ENCODE peak calls at places on chromosomes 3 and 15, in seven cellular contexts. One of them, this sample, is unnamed.

GRCh38 chr15:57375827-57376694 is at the start of gene CGNL1:
- DNase-seq in nephron progenitor cell: peak; percentile 78
- DNase-seq in lower lobe of right lung: peak; percentile 56
- DNase-seq in fibroblast of lung: peak; percentile 36
- DNase-seq in GM20000: peak; percentile 50
- DNase-seq in endothelial cell: peak; percentile 62
- DNase-seq in OCI-LY7: no peak
- DNase-seq in this sample: no peak

GRCh38 chr3:52705688-52706686 is at the start of the genes GLT8D1 and SPCS1:
- DNase-seq in nephron progenitor cell: peak; percentile 88
- DNase-seq in lower lobe of right lung: peak; percentile 92
- DNase-seq in fibroblast of lung: peak; percentile 84
- DNase-seq in GM20000: peak; percentile 94
- DNase-seq in endothelial cell: peak; percentile 78
- DNase-seq in OCI-LY7: peak; percentile 92
- DNase-seq in this sample: no peak

GRCh38 chr3:44478606-44479094 is 1.2 kb upstream of the ZNF445 start:
- DNase-seq in nephron progenitor cell: no peak
- DNase-seq in lower lobe of right lung: no peak
- DNase-seq in fibroblast of lung: no peak
- DNase-seq in GM20000: no peak
- DNase-seq in endothelial cell: no peak
- DNase-seq in OCI-LY7: no peak
- DNase-seq in this sample: no peak

GRCh38 chr3:177135841-177136492 is 61.3 kb downstream of the TBL1XR1 start:
- DNase-seq in nephron progenitor cell: no peak
- DNase-seq in lower lobe of right lung: no peak
- DNase-seq in fibroblast of lung: no peak
- DNase-seq in GM20000: no peak
- DNase-seq in endothelial cell: no peak
- DNase-seq in OCI-LY7: no peak
- DNase-seq in this sample: no peak

GRCh38 chr3:12966847-12967750 is 106.1 kb downstream of the IQSEC1 start:
- DNase-seq in nephron progenitor cell: peak; percentile 19
- DNase-seq in lower lobe of right lung: peak; percentile 55
- DNase-seq in fibroblast of lung: peak; percentile 23
- DNase-seq in GM20000: no peak
- DNase-seq in endothelial cell: peak; percentile 24
- DNase-seq in OCI-LY7: no peak
- DNase-seq in this sample: no peak

GRCh38 chr15:63052961-63053698 is 10.6 kb downstream of the TPM1 start:
- DNase-seq in nephron progenitor cell: peak; percentile 22
- DNase-seq in lower lobe of right lung: no peak
- DNase-seq in fibroblast of lung: peak; percentile 55
- DNase-seq in GM20000: no peak
- DNase-seq in endothelial cell: no peak
- DNase-seq in OCI-LY7: no peak
- DNase-seq in this sample: no peak

GRCh38 chr3:47496892-47497291 is 16.6 kb downstream of the ELP6 start:
- DNase-seq in nephron progenitor cell: no peak
- DNase-seq in lower lobe of right lung: no peak
- DNase-seq in fibroblast of lung: no peak
- DNase-seq in GM20000: no peak
- DNase-seq in endothelial cell: no peak
- DNase-seq in OCI-LY7: no peak
- DNase-seq in this sample: no peak

GRCh38 chr15:53976844-53977392 is 1.3 kb upstream of the UNC13C start:
- DNase-seq in nephron progenitor cell: peak; percentile 43
- DNase-seq in lower lobe of right lung: no peak
- DNase-seq in fibroblast of lung: no peak
- DNase-seq in GM20000: no peak
- DNase-seq in endothelial cell: peak; percentile 39
- DNase-seq in OCI-LY7: no peak
- DNase-seq in this sample: no peak

GRCh38 chr15:62301993-62302665 is 137.0 kb upstream of the C2CD4B start:
- DNase-seq in nephron progenitor cell: no peak
- DNase-seq in lower lobe of right lung: no peak
- DNase-seq in fibroblast of lung: peak; percentile 19
- DNase-seq in GM20000: no peak
- DNase-seq in endothelial cell: no peak
- DNase-seq in OCI-LY7: no peak
- DNase-seq in this sample: no peak

GRCh38 chr3:17384567-17385296 is 357.7 kb downstream of the TBC1D5 start:
- DNase-seq in nephron progenitor cell: no peak
- DNase-seq in lower lobe of right lung: no peak
- DNase-seq in fibroblast of lung: no peak
- DNase-seq in GM20000: no peak
- DNase-seq in endothelial cell: no peak
- DNase-seq in OCI-LY7: no peak
- DNase-seq in this sample: no peak

GRCh38 chr3:64291956-64292355 is 66.7 kb upstream of the PRICKLE2 start:
- DNase-seq in nephron progenitor cell: no peak
- DNase-seq in lower lobe of right lung: no peak
- DNase-seq in fibroblast of lung: peak; percentile 76
- DNase-seq in GM20000: no peak
- DNase-seq in endothelial cell: no peak
- DNase-seq in OCI-LY7: no peak
- DNase-seq in this sample: no peak

GRCh38 chr3:151918253-151919029 is 45.0 kb downstream of the SUCNR1 start:
- DNase-seq in nephron progenitor cell: no peak
- DNase-seq in lower lobe of right lung: no peak
- DNase-seq in fibroblast of lung: peak; percentile 68
- DNase-seq in GM20000: peak; percentile 52
- DNase-seq in endothelial cell: no peak
- DNase-seq in OCI-LY7: peak; percentile 44
- DNase-seq in this sample: peak; percentile 56

GRCh38 chr3:169687603-169688002 is 24.1 kb upstream of the MECOM start:
- DNase-seq in nephron progenitor cell: no peak
- DNase-seq in lower lobe of right lung: no peak
- DNase-seq in fibroblast of lung: no peak
- DNase-seq in GM20000: no peak
- DNase-seq in endothelial cell: no peak
- DNase-seq in OCI-LY7: no peak
- DNase-seq in this sample: no peak

GRCh38 chr15:50162988-50163718 is 18.8 kb upstream of the SLC27A2 start:
- DNase-seq in nephron progenitor cell: no peak
- DNase-seq in lower lobe of right lung: no peak
- DNase-seq in fibroblast of lung: peak; percentile 65
- DNase-seq in GM20000: no peak
- DNase-seq in endothelial cell: no peak
- DNase-seq in OCI-LY7: no peak
- DNase-seq in this sample: no peak

GRCh38 chr3:193954752-193955151 is 181.2 kb upstream of the HES1 start:
- DNase-seq in nephron progenitor cell: no peak
- DNase-seq in lower lobe of right lung: no peak
- DNase-seq in fibroblast of lung: no peak
- DNase-seq in GM20000: no peak
- DNase-seq in endothelial cell: no peak
- DNase-seq in OCI-LY7: no peak
- DNase-seq in this sample: no peak

GRCh38 chr15:31023841-31024240 is 32.4 kb upstream of the MTMR10 start:
- DNase-seq in nephron progenitor cell: no peak
- DNase-seq in lower lobe of right lung: no peak
- DNase-seq in fibroblast of lung: peak; percentile 33
- DNase-seq in GM20000: no peak
- DNase-seq in endothelial cell: no peak
- DNase-seq in OCI-LY7: no peak
- DNase-seq in this sample: no peak

GRCh38 chr3:39933986-39934693 is 124.7 kb downstream of the MYRIP start:
- DNase-seq in nephron progenitor cell: no peak
- DNase-seq in lower lobe of right lung: no peak
- DNase-seq in fibroblast of lung: no peak
- DNase-seq in GM20000: no peak
- DNase-seq in endothelial cell: no peak
- DNase-seq in OCI-LY7: no peak
- DNase-seq in this sample: no peak

GRCh38 chr15:90851945-90852344 is 16.4 kb upstream of the FURIN start:
- DNase-seq in nephron progenitor cell: no peak
- DNase-seq in lower lobe of right lung: no peak
- DNase-seq in fibroblast of lung: no peak
- DNase-seq in GM20000: no peak
- DNase-seq in endothelial cell: no peak
- DNase-seq in OCI-LY7: peak; percentile 33
- DNase-seq in this sample: no peak

GRCh38 chr3:136464502-136464901 is 214.4 kb downstream of the PCCB start:
- DNase-seq in nephron progenitor cell: no peak
- DNase-seq in lower lobe of right lung: no peak
- DNase-seq in fibroblast of lung: peak; percentile 64
- DNase-seq in GM20000: no peak
- DNase-seq in endothelial cell: no peak
- DNase-seq in OCI-LY7: no peak
- DNase-seq in this sample: no peak

GRCh38 chr15:75827691-75828090 is 15.6 kb upstream of the UBE2Q2 start:
- DNase-seq in nephron progenitor cell: no peak
- DNase-seq in lower lobe of right lung: no peak
- DNase-seq in fibroblast of lung: no peak
- DNase-seq in GM20000: no peak
- DNase-seq in endothelial cell: no peak
- DNase-seq in OCI-LY7: no peak
- DNase-seq in this sample: no peak

GRCh38 chr3:144244662-144245061 is 273.0 kb downstream of the DIPK2A start:
- DNase-seq in nephron progenitor cell: no peak
- DNase-seq in lower lobe of right lung: no peak
- DNase-seq in fibroblast of lung: no peak
- DNase-seq in GM20000: no peak
- DNase-seq in endothelial cell: no peak
- DNase-seq in OCI-LY7: no peak
- DNase-seq in this sample: no peak

GRCh38 chr3:6204891-6205290 is 656.0 kb upstream of the GRM7 start:
- DNase-seq in nephron progenitor cell: no peak
- DNase-seq in lower lobe of right lung: no peak
- DNase-seq in fibroblast of lung: no peak
- DNase-seq in GM20000: no peak
- DNase-seq in endothelial cell: no peak
- DNase-seq in OCI-LY7: peak; percentile 40
- DNase-seq in this sample: no peak

GRCh38 chr3:194296448-194296831 is 54.7 kb downstream of the CPN2 start:
- DNase-seq in nephron progenitor cell: no peak
- DNase-seq in lower lobe of right lung: no peak
- DNase-seq in fibroblast of lung: peak; percentile 90
- DNase-seq in GM20000: no peak
- DNase-seq in endothelial cell: no peak
- DNase-seq in OCI-LY7: no peak
- DNase-seq in this sample: no peak

GRCh38 chr3:155078959-155079794 is 942 bp upstream of the MME start:
- DNase-seq in nephron progenitor cell: no peak
- DNase-seq in lower lobe of right lung: no peak
- DNase-seq in fibroblast of lung: no peak
- DNase-seq in GM20000: no peak
- DNase-seq in endothelial cell: no peak
- DNase-seq in OCI-LY7: peak; percentile 76
- DNase-seq in this sample: no peak

GRCh38 chr3:187738400-187739124 is 6.7 kb downstream of the BCL6 start:
- DNase-seq in nephron progenitor cell: peak; percentile 78
- DNase-seq in lower lobe of right lung: peak; percentile 88
- DNase-seq in fibroblast of lung: peak; percentile 88
- DNase-seq in GM20000: peak; percentile 88
- DNase-seq in endothelial cell: peak; percentile 80
- DNase-seq in OCI-LY7: peak; percentile 76
- DNase-seq in this sample: peak; percentile 88

GRCh38 chr15:36344887-36345286 is 234.5 kb upstream of the CDIN1 start:
- DNase-seq in nephron progenitor cell: no peak
- DNase-seq in lower lobe of right lung: no peak
- DNase-seq in fibroblast of lung: no peak
- DNase-seq in GM20000: no peak
- DNase-seq in endothelial cell: no peak
- DNase-seq in OCI-LY7: no peak
- DNase-seq in this sample: no peak

GRCh38 chr3:62229908-62230307 is 143.4 kb downstream of the FEZF2 start:
- DNase-seq in nephron progenitor cell: no peak
- DNase-seq in lower lobe of right lung: no peak
- DNase-seq in fibroblast of lung: peak; percentile 14
- DNase-seq in GM20000: no peak
- DNase-seq in endothelial cell: no peak
- DNase-seq in OCI-LY7: no peak
- DNase-seq in this sample: no peak

GRCh38 chr3:195870442-195870841 is 37.9 kb downstream of the TNK2 start:
- DNase-seq in nephron progenitor cell: no peak
- DNase-seq in lower lobe of right lung: no peak
- DNase-seq in fibroblast of lung: no peak
- DNase-seq in GM20000: no peak
- DNase-seq in endothelial cell: no peak
- DNase-seq in OCI-LY7: no peak
- DNase-seq in this sample: no peak

GRCh38 chr3:12143949-12144504 is 14.7 kb downstream of the TIMP4 start:
- DNase-seq in nephron progenitor cell: no peak
- DNase-seq in lower lobe of right lung: peak; percentile 51
- DNase-seq in fibroblast of lung: peak; percentile 80
- DNase-seq in GM20000: no peak
- DNase-seq in endothelial cell: no peak
- DNase-seq in OCI-LY7: no peak
- DNase-seq in this sample: no peak

GRCh38 chr3:73784647-73785420 is 160.1 kb upstream of the PDZRN3 start:
- DNase-seq in nephron progenitor cell: no peak
- DNase-seq in lower lobe of right lung: no peak
- DNase-seq in fibroblast of lung: peak; percentile 52
- DNase-seq in GM20000: no peak
- DNase-seq in endothelial cell: no peak
- DNase-seq in OCI-LY7: no peak
- DNase-seq in this sample: no peak

GRCh38 chr3:123161167-123161566 is 40.6 kb upstream of the SEC22A start:
- DNase-seq in nephron progenitor cell: no peak
- DNase-seq in lower lobe of right lung: no peak
- DNase-seq in fibroblast of lung: no peak
- DNase-seq in GM20000: peak; percentile 1
- DNase-seq in endothelial cell: no peak
- DNase-seq in OCI-LY7: no peak
- DNase-seq in this sample: no peak
- TF ChIP-seq CTCF in nephron progenitor cell: no peak
- TF ChIP-seq CTCF in lower lobe of right lung: no peak
- TF ChIP-seq CTCF in fibroblast of lung: no peak
- TF ChIP-seq CTCF in GM20000: no peak
- TF ChIP-seq CTCF in endothelial cell: no peak
- TF ChIP-seq CTCF in OCI-LY7: peak; percentile 21
- TF ChIP-seq CTCF in this sample: no peak

GRCh38 chr3:128845119-128845518 is 34.3 kb upstream of the ACAD9 start:
- DNase-seq in nephron progenitor cell: peak; percentile 30
- DNase-seq in lower lobe of right lung: no peak
- DNase-seq in fibroblast of lung: no peak
- DNase-seq in GM20000: peak; percentile 32
- DNase-seq in endothelial cell: peak; percentile 41
- DNase-seq in OCI-LY7: peak; percentile 39
- DNase-seq in this sample: no peak
- TF ChIP-seq CTCF in nephron progenitor cell: no peak
- TF ChIP-seq CTCF in lower lobe of right lung: no peak
- TF ChIP-seq CTCF in fibroblast of lung: peak; percentile 19
- TF ChIP-seq CTCF in GM20000: no peak
- TF ChIP-seq CTCF in endothelial cell: no peak
- TF ChIP-seq CTCF in OCI-LY7: peak; percentile 79
- TF ChIP-seq CTCF in this sample: no peak

GRCh38 chr15:44620081-44620480 is 43.4 kb downstream of the SPG11 start:
- DNase-seq in nephron progenitor cell: no peak
- DNase-seq in lower lobe of right lung: no peak
- DNase-seq in fibroblast of lung: no peak
- DNase-seq in GM20000: no peak
- DNase-seq in endothelial cell: no peak
- DNase-seq in OCI-LY7: no peak
- DNase-seq in this sample: no peak
- TF ChIP-seq CTCF in nephron progenitor cell: no peak
- TF ChIP-seq CTCF in lower lobe of right lung: no peak
- TF ChIP-seq CTCF in fibroblast of lung: no peak
- TF ChIP-seq CTCF in GM20000: no peak
- TF ChIP-seq CTCF in endothelial cell: no peak
- TF ChIP-seq CTCF in OCI-LY7: no peak
- TF ChIP-seq CTCF in this sample: no peak

GRCh38 chr3:27105904-27106303 is 263.3 kb downstream of the NEK10 start:
- DNase-seq in nephron progenitor cell: peak; percentile 23
- DNase-seq in lower lobe of right lung: no peak
- DNase-seq in fibroblast of lung: no peak
- DNase-seq in GM20000: no peak
- DNase-seq in endothelial cell: peak; percentile 59
- DNase-seq in OCI-LY7: no peak
- DNase-seq in this sample: no peak
- TF ChIP-seq CTCF in nephron progenitor cell: peak; percentile 32
- TF ChIP-seq CTCF in lower lobe of right lung: no peak
- TF ChIP-seq CTCF in fibroblast of lung: peak; percentile 27
- TF ChIP-seq CTCF in GM20000: no peak
- TF ChIP-seq CTCF in endothelial cell: peak; percentile 20
- TF ChIP-seq CTCF in OCI-LY7: no peak
- TF ChIP-seq CTCF in this sample: peak; percentile 27